ENCODE peak calls at places on chromosomes 1 and 21, in ten cellular contexts. X is fibroblast of villous mesenchyme, Q is mammary epithelial cell, T is glutamatergic neuron, I is GM20000, F is WTC11, K is HFFc6, W is fibroblast of pulmonary artery, H is endodermal cell, Y is A549. D is an unnamed sample.

GRCh38 chr1:116586741-116587143 is 15.9 kb upstream of the CD58 start:
- DNase-seq in X (no peak), Q (no peak), T (no peak), I (no peak), F (no peak), K (no peak), W (no peak), H (no peak), Y (no peak), D (no peak)

GRCh38 chr21:38229260-38229877 is 27.4 kb upstream of the KCNJ15 start:
- DNase-seq in X (no peak), Q (peak), T (no peak), I (no peak), F (no peak), K (no peak), W (peak), H (peak), Y (no peak), D (no peak)

GRCh38 chr1:58548381-58548780 is 1.9 kb upstream of the OMA1 start:
- DNase-seq in X (peak), Q (no peak), T (no peak), I (no peak), F (no peak), K (no peak), W (peak), H (no peak), Y (no peak), D (no peak)

GRCh38 chr1:47561523-47562007 is 123.7 kb downstream of the FOXD2 start:
- DNase-seq in X (no peak), Q (peak), T (no peak), I (no peak), F (no peak), K (peak), W (no peak), H (peak), Y (no peak), D (no peak)

GRCh38 chr1:153938996-153939395 is 7.5 kb downstream of the DENND4B start:
- DNase-seq in X (no peak), Q (no peak), T (no peak), I (no peak), F (no peak), K (no peak), W (no peak), H (no peak), Y (no peak), D (no peak)

GRCh38 chr1:235844776-235845175 is 21.9 kb downstream of the LYST start:
- DNase-seq in X (no peak), Q (no peak), T (no peak), I (no peak), F (no peak), K (no peak), W (no peak), H (no peak), Y (no peak), D (no peak)

GRCh38 chr1:64953241-64953640 is 13.1 kb downstream of the JAK1 start:
- DNase-seq in X (no peak), Q (no peak), T (no peak), I (no peak), F (no peak), K (no peak), W (no peak), H (no peak), Y (no peak), D (no peak)

GRCh38 chr1:33141216-33141615 is 40.6 kb downstream of the TRIM62 start:
- DNase-seq in X (no peak), Q (no peak), T (no peak), I (no peak), F (no peak), K (no peak), W (no peak), H (no peak), Y (no peak), D (no peak)

GRCh38 chr21:41411449-41412089 is 14.5 kb upstream of the MX1 start:
- DNase-seq in X (no peak), Q (peak), T (no peak), I (no peak), F (no peak), K (no peak), W (no peak), H (peak), Y (no peak), D (no peak)

GRCh38 chr1:28735961-28736449 is 735 bp upstream of the YTHDF2 start:
- DNase-seq in X (no peak), Q (no peak), T (no peak), I (no peak), F (no peak), K (no peak), W (no peak), H (no peak), Y (no peak), D (no peak)

GRCh38 chr1:153540394-153541361 is at the start of gene S100A5:
- DNase-seq in X (no peak), Q (peak), T (no peak), I (no peak), F (no peak), K (peak), W (no peak), H (no peak), Y (no peak), D (no peak)

GRCh38 chr1:95207223-95207935 is 26.6 kb upstream of the RWDD3 start:
- DNase-seq in X (no peak), Q (no peak), T (no peak), I (no peak), F (no peak), K (no peak), W (no peak), H (no peak), Y (no peak), D (no peak)

GRCh38 chr1:66599346-66599745 is 65.4 kb downstream of the SGIP1 start:
- DNase-seq in X (no peak), Q (no peak), T (no peak), I (no peak), F (no peak), K (no peak), W (peak), H (no peak), Y (no peak), D (no peak)

GRCh38 chr1:201450721-201451291 is 18.2 kb downstream of the PHLDA3 start:
- DNase-seq in X (peak), Q (no peak), T (peak), I (no peak), F (peak), K (peak), W (peak), H (peak), Y (no peak), D (no peak)

GRCh38 chr1:209876091-209876800 is 48.5 kb downstream of the UTP25 start:
- DNase-seq in X (peak), Q (no peak), T (no peak), I (no peak), F (no peak), K (no peak), W (no peak), H (no peak), Y (no peak), D (no peak)

GRCh38 chr1:147168626-147169058 is 3.6 kb downstream of the PRKAB2 start:
- DNase-seq in X (peak), Q (no peak), T (no peak), I (no peak), F (no peak), K (peak), W (peak), H (peak), Y (no peak), D (no peak)

GRCh38 chr1:9942399-9942938 is 722 bp downstream of the LZIC start:
- DNase-seq in X (peak), Q (peak), T (no peak), I (peak), F (no peak), K (peak), W (peak), H (peak), Y (peak), D (no peak)

GRCh38 chr1:236795757-236796719 is 946 bp downstream of the MTR start:
- DNase-seq in X (peak), Q (no peak), T (no peak), I (peak), F (no peak), K (peak), W (peak), H (peak), Y (no peak), D (no peak)

GRCh38 chr1:96710708-96711477 is 10.7 kb upstream of the PTBP2 start:
- DNase-seq in X (no peak), Q (peak), T (no peak), I (no peak), F (no peak), K (peak), W (peak), H (no peak), Y (no peak), D (no peak)

GRCh38 chr1:8422439-8423133 is 104.7 kb downstream of the SLC45A1 start:
- DNase-seq in X (peak), Q (peak), T (peak), I (no peak), F (no peak), K (peak), W (peak), H (no peak), Y (no peak), D (no peak)

GRCh38 chr1:99986656-99987225 is 16.9 kb downstream of the SLC35A3 start:
- DNase-seq in X (no peak), Q (no peak), T (no peak), I (no peak), F (no peak), K (no peak), W (peak), H (no peak), Y (no peak), D (no peak)

GRCh38 chr1:109918077-109918606 is 7.5 kb downstream of the CSF1 start:
- DNase-seq in X (peak), Q (no peak), T (peak), I (no peak), F (no peak), K (no peak), W (no peak), H (peak), Y (no peak), D (no peak)
- TF ChIP-seq CTCF in X (peak), Q (peak), T (no peak), I (no peak), F (no peak), K (peak), W (peak), H (peak), Y (no peak), D (peak)

GRCh38 chr1:192849442-192849841 is 40.6 kb downstream of the RGS2 start:
- DNase-seq in X (no peak), Q (no peak), T (no peak), I (no peak), F (no peak), K (no peak), W (no peak), H (no peak), Y (no peak), D (no peak)
- TF ChIP-seq CTCF in X (no peak), Q (no peak), T (no peak), I (no peak), F (no peak), K (no peak), W (no peak), H (no peak), Y (no peak), D (no peak)

GRCh38 chr1:50605186-50605875 is 182.1 kb upstream of the DMRTA2 start:
- DNase-seq in X (peak), Q (peak), T (no peak), I (peak), F (peak), K (peak), W (peak), H (peak), Y (peak), D (no peak)
- TF ChIP-seq CTCF in X (peak), Q (peak), T (peak), I (peak), F (no peak), K (peak), W (peak), H (peak), Y (peak), D (peak)

DNA sequence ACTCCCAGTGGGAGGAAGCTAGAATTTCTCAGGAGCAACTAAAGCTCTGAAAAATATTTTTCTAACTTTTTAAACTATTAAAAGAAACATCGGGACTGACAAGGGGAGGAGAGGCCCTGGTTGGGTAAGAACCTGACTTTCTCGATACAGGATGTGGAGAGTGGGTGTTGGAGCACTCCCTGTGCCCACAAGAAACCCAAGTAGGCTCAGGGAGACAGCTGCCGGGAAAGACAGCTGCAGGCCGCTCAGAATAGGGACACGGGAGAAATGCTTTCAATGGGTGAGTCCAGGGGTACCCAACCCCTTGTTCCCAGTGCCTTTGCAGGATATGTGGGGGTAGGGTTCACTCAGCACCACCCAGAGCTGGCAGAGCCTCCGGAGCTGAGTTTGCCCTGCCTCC is 43.6 kb downstream of the PLEKHA6 start:
- DNase-seq in X (no peak), Q (no peak), T (no peak), I (no peak), F (no peak), K (no peak), W (no peak), H (no peak), Y (no peak), D (no peak)
- TF ChIP-seq CTCF in X (no peak), Q (no peak), T (no peak), I (no peak), F (no peak), K (no peak), W (no peak), H (no peak), Y (no peak), D (no peak)

DNA sequence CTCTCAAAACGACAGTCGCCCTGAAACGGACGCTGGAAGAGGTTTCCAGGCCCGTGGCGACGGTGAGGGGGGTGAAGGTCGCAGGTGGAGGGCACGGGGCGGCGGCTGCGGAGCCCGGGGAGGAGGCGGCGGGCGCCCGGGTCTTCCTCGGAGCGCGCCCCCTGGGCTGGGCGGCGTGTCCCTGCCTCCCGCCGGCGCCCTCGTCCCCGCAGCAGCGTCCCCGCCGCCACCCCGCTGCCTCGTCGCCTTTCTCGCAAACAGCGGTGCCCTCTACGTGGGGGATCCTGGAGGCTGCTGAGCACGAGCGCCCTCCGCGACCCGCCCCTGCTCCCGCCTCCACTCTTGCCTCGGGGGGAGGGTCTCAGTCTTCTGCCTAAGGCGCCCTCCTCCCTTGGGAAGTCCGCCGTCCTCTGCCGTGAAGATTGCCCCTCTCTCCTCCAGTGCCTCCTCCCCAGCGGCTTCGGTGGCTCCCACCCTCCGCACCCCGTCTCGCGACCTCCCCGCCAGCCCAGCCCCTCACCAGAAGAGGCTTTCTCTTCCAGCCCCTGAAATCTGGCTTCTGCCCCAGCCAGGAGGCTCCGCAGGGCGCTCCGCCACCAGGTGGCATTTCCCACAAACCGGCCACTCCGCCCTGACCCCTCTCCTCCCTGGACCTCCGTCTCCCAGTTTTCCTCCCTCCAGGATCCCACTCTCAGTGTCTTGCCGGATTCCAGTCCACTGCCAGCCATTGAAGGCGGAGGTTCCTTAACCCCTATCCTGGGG is 227.4 kb downstream of the SDCCAG8 start:
- DNase-seq in X (no peak), Q (no peak), T (peak), I (peak), F (peak), K (no peak), W (no peak), H (peak), Y (no peak), D (peak)
- TF ChIP-seq CTCF in X (no peak), Q (no peak), T (no peak), I (no peak), F (no peak), K (peak), W (no peak), H (peak), Y (peak), D (peak)

GRCh38 chr1:245121523-245121922 is 33.3 kb upstream of the KIF26B start:
- DNase-seq in X (no peak), Q (no peak), T (no peak), I (no peak), F (no peak), K (no peak), W (no peak), H (no peak), Y (peak), D (no peak)
- TF ChIP-seq CTCF in X (no peak), Q (no peak), T (no peak), I (no peak), F (no peak), K (peak), W (no peak), H (peak), Y (no peak), D (peak)

GRCh38 chr21:16455526-16455925 is 725.7 kb downstream of the USP25 start:
- DNase-seq in X (no peak), Q (no peak), T (no peak), I (no peak), F (no peak), K (no peak), W (no peak), H (no peak), Y (no peak), D (no peak)

GRCh38 chr21:16457498-16457897 is 727.7 kb downstream of the USP25 start:
- DNase-seq in X (no peak), Q (no peak), T (no peak), I (no peak), F (no peak), K (no peak), W (no peak), H (no peak), Y (no peak), D (no peak)

GRCh38 chr21:16455978-16456377 is 726.2 kb downstream of the USP25 start:
- DNase-seq in X (no peak), Q (no peak), T (peak), I (no peak), F (no peak), K (no peak), W (no peak), H (no peak), Y (no peak), D (no peak)

DNA sequence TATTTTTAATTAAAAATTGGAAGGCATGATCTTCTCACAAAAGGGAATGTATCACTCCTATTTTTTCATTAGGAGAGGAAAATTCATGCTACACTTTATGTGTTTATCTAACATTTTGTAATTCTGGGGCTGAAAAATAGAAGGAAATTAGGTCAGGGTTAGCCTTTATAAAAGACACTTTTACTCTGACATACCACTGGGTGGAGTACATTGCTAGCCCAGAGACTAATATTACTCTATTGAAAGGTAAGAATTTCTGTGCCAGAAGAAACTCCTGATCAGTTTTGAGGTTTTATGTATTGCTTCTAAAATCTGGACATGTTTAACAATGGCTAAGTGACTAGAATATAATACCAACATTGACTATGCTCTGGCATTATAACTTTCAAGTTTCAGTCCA is 724.6 kb downstream of the USP25 start:
- DNase-seq in X (no peak), Q (no peak), T (no peak), I (no peak), F (no peak), K (peak), W (peak), H (no peak), Y (no peak), D (no peak)
- TF ChIP-seq CTCF in X (peak), Q (peak), T (no peak), I (no peak), F (no peak), K (peak), W (peak), H (peak), Y (peak), D (no peak)

GRCh38 chr1:37038079-37038702 is 3.9 kb upstream of the GRIK3 start:
- DNase-seq in X (no peak), Q (peak), T (peak), I (no peak), F (peak), K (no peak), W (no peak), H (peak), Y (peak), D (no peak)
- TF ChIP-seq CTCF in X (no peak), Q (peak), T (no peak), I (no peak), F (no peak), K (no peak), W (no peak), H (peak), Y (no peak), D (peak)

GRCh38 chr1:172356620-172357019 is 63.9 kb upstream of the C1orf105 start:
- DNase-seq in X (peak), Q (peak), T (no peak), I (no peak), F (no peak), K (peak), W (peak), H (no peak), Y (peak), D (no peak)
- TF ChIP-seq CTCF in X (no peak), Q (no peak), T (no peak), I (no peak), F (no peak), K (peak), W (peak), H (no peak), Y (no peak), D (no peak)

GRCh38 chr1:180502361-180503273 is at the start of gene ACBD6:
- DNase-seq in X (peak), Q (peak), T (peak), I (peak), F (peak), K (peak), W (peak), H (peak), Y (peak), D (peak)
- TF ChIP-seq CTCF in X (no peak), Q (peak), T (no peak), I (no peak), F (no peak), K (peak), W (peak), H (peak), Y (no peak), D (peak)

D was measured in progenitor cell of endocrine pancreas.